ENCODE peak calls at places on chromosomes 4 and X, in seven cellular contexts. Z, S, Y, B, N, P and R are unnamed samples.

GRCh38 chrX:39935414-39936064 is 162.2 kb downstream of the BCOR start:
- DNase-seq in B (no peak), P (no peak), N (peak), Z (no peak), Y (no peak), S (no peak), R (no peak)

GRCh38 chr4:3304831-3305609 is 12.2 kb downstream of the RGS12 start:
- DNase-seq in B (no peak), Y (peak), S (no peak), Z (no peak), P (no peak), N (no peak), R (no peak)

GRCh38 chr4:184475096-184475461 is 729 bp upstream of the IRF2 start:
- DNase-seq in B (no peak), Y (peak), P (no peak), Z (no peak), N (no peak), S (peak), R (no peak)

GRCh38 chrX:47501226-47502071 is 18.4 kb upstream of the ZNF41 start:
- DNase-seq in Y (no peak), N (no peak), B (no peak), Z (no peak), P (no peak), S (no peak), R (no peak)

GRCh38 chr4:3257125-3257690 is 8.2 kb downstream of the MSANTD1 start:
- DNase-seq in N (no peak), B (no peak), Y (no peak), S (no peak), Z (no peak), P (peak), R (no peak)

GRCh38 chr4:112119358-112119783 is 25.9 kb upstream of the FAM241A start:
- DNase-seq in Z (no peak), S (no peak), Y (no peak), B (peak), P (no peak), N (no peak), R (no peak)

GRCh38 chrX:136039968-136040367 is 54.7 kb downstream of the SLC9A6 start:
- DNase-seq in B (no peak), N (no peak), Y (no peak), P (no peak), Z (no peak), S (no peak), R (no peak)

GRCh38 chrX:87693204-87693603 is 175.6 kb downstream of the KLHL4 start:
- DNase-seq in B (no peak), P (no peak), Z (no peak), Y (no peak), S (no peak), N (no peak), R (no peak)

GRCh38 chr4:74374561-74375327 is 9.8 kb downstream of the EREG start:
- DNase-seq in B (no peak), N (no peak), P (no peak), Y (no peak), Z (peak), S (no peak), R (no peak)

GRCh38 chrX:1380672-1381233 is 11.2 kb downstream of the SLC25A6 start:
- DNase-seq in N (no peak), Y (peak), S (peak), P (peak), B (no peak), Z (no peak), R (no peak)

GRCh38 chr4:146957252-146957651 is 11.6 kb upstream of the TTC29 start:
- DNase-seq in Y (no peak), B (no peak), N (no peak), S (no peak), P (no peak), Z (no peak), R (no peak)

GRCh38 chr4:148487181-148487580 is 45.0 kb upstream of the NR3C2 start:
- DNase-seq in S (no peak), Y (no peak), Z (no peak), B (no peak), N (no peak), P (no peak), R (no peak)

GRCh38 chr4:7218686-7219085 is 26.3 kb downstream of the SORCS2 start:
- DNase-seq in P (no peak), S (no peak), Y (no peak), Z (no peak), B (no peak), N (no peak), R (no peak)

GRCh38 chrX:156008915-156009314 is 11.4 kb downstream of the IL9R start:
- DNase-seq in N (no peak), S (no peak), Z (no peak), Y (no peak), P (no peak), B (no peak), R (no peak)

GRCh38 chr4:77022581-77023133 is 53.1 kb downstream of the CCNI start:
- DNase-seq in Y (peak), Z (no peak), N (no peak), S (no peak), P (no peak), B (no peak), R (peak)

GRCh38 chr4:182922551-182923284 is 5.5 kb upstream of the DCTD start:
- DNase-seq in Z (no peak), N (no peak), B (no peak), S (no peak), Y (no peak), P (no peak), R (no peak)

GRCh38 chr4:83599183-83599582 is 63.3 kb downstream of the GPAT3 start:
- DNase-seq in Z (peak), S (peak), Y (no peak), B (no peak), N (peak), P (no peak), R (no peak)

GRCh38 chr4:103934178-103934789 is 214.5 kb upstream of the TACR3 start:
- DNase-seq in Z (peak), P (no peak), S (peak), B (no peak), Y (peak), N (peak), R (no peak)

GRCh38 chr4:1080961-1081688 is 32.2 kb downstream of the RNF212 start:
- DNase-seq in N (no peak), S (no peak), Y (no peak), B (no peak), Z (no peak), P (no peak), R (no peak)

GRCh38 chrX:151801980-151802379 is 67.4 kb downstream of the CNGA2 start:
- DNase-seq in Z (no peak), N (no peak), B (no peak), Y (no peak), S (no peak), P (no peak), R (no peak)

DNA sequence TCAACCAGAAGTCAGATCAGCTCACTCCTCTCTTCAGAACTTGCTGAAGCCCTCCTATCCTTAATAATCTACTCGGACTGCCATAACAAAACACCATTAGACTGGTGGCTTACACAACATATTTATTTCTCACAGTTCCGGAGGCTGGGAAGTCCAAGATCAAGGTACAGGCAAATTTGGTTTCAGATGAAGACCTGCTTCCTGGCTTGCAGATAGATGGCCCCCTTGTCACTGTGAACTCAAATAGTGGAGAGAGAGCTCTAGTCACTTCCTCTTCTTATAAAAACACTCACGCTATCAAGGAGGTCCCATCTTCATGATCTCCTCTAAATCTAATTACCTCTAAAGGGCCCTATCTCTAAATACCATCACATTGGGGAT is 125.1 kb downstream of the CAMK2D start:
- DNase-seq in S (no peak), B (no peak), Z (no peak), P (no peak), N (peak), Y (no peak), R (no peak)
- TF ChIP-seq YY1 in S (no peak), B (peak), Z (no peak), P (no peak), N (no peak), Y (no peak), R (no peak)

GRCh38 chr4:69360271-69360670 is 80.0 kb downstream of the UGT2B28 start:
- DNase-seq in Y (no peak), Z (no peak), B (no peak), S (no peak), N (no peak), P (no peak), R (no peak)
- TF ChIP-seq YY1 in Y (no peak), Z (no peak), B (no peak), S (no peak), N (no peak), P (no peak), R (no peak)

GRCh38 chr4:23811045-23811620 is 78.7 kb downstream of the PPARGC1A start:
- DNase-seq in P (no peak), N (no peak), Z (no peak), S (no peak), B (no peak), Y (no peak), R (no peak)
- TF ChIP-seq YY1 in P (no peak), N (no peak), Z (no peak), S (no peak), B (no peak), Y (no peak), R (no peak)

GRCh38 chr4:151946718-151947117 is 185.9 kb upstream of the GATB start:
- DNase-seq in P (no peak), B (no peak), Y (no peak), Z (no peak), S (no peak), N (no peak), R (no peak)

GRCh38 chr4:151950993-151951726 is 190.4 kb upstream of the GATB start:
- DNase-seq in S (no peak), P (no peak), Y (no peak), B (no peak), Z (no peak), N (no peak), R (no peak)

GRCh38 chr4:151952137-151952536 is 191.3 kb upstream of the GATB start:
- DNase-seq in Z (no peak), S (no peak), P (no peak), B (no peak), Y (no peak), N (no peak), R (no peak)

GRCh38 chr4:151951727-151952078 is 190.9 kb upstream of the GATB start:
- DNase-seq in N (no peak), S (no peak), Z (no peak), B (no peak), Y (no peak), P (no peak), R (no peak)

GRCh38 chr4:151948351-151949016 is 187.7 kb upstream of the GATB start:
- DNase-seq in S (no peak), P (no peak), B (no peak), Y (no peak), Z (no peak), N (no peak), R (no peak)
- TF ChIP-seq YY1 in S (no peak), P (no peak), B (no peak), Y (no peak), Z (no peak), N (no peak), R (no peak)

GRCh38 chr4:2247128-2248043 is 5.5 kb upstream of the HAUS3 start:
- DNase-seq in Y (peak), Z (no peak), S (no peak), P (peak), B (no peak), N (no peak), R (no peak)
- TF ChIP-seq YY1 in Y (no peak), Z (no peak), S (no peak), P (no peak), B (no peak), N (no peak), R (no peak)

GRCh38 chrX:109740076-109740809 is 7.2 kb upstream of the ACSL4 start:
- DNase-seq in B (no peak), Z (no peak), N (peak), Y (no peak), S (no peak), P (no peak), R (no peak)
- TF ChIP-seq YY1 in B (no peak), Z (no peak), N (no peak), Y (no peak), S (no peak), P (no peak), R (no peak)

DNA sequence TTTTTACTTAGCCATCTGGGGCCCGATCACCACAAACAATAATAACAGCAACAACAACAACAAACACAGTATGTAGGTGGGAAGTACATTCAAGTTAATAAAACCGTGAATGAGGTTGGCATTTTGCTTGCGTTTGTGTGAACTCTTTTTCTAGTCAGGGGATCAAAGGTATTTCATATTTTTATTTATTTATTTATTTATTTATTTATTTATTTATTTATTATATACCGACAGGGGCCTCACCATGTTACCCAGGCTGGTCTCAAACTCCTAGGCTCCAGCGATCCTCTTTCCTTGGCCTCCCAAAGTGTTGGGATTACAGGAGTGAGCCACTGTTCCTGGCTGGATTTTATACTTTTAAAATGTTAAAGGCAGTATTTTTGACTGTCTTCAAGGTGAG is 325.4 kb downstream of the RAPGEF2 start:
- DNase-seq in B (no peak), Y (no peak), Z (no peak), P (no peak), N (no peak), S (no peak), R (no peak)
- TF ChIP-seq YY1 in B (no peak), Y (no peak), Z (no peak), P (no peak), N (no peak), S (no peak), R (no peak)